ENCODE peak calls at places on chromosome 17, in eight cellular contexts. One of them, this sample, is unnamed.

GRCh38 chr17:50621562-50621961 is 13.1 kb upstream of the ABCC3 start:
- DNase-seq in substantia nigra: no peak
- DNase-seq in stimulated activated naive B cell treated with anti-CD40 and anti-IgM and Interleukin-4, amounts not matched to agents 10 μg/mL and 1 μg/mL and 100 μg/mL, for 72 hours: no peak
- DNase-seq in fibroblast of lung: peak; percentile 29
- DNase-seq in smooth muscle cell of the brain vasculature: no peak
- DNase-seq in GM23338: no peak
- DNase-seq in SJSA1: no peak
- DNase-seq in K562: peak; percentile 37
- DNase-seq in this sample: no peak

GRCh38 chr17:32564325-32564724 is 77.5 kb downstream of the CDK5R1 start:
- DNase-seq in substantia nigra: no peak
- DNase-seq in stimulated activated naive B cell treated with anti-CD40 and anti-IgM and Interleukin-4, amounts not matched to agents 10 μg/mL and 1 μg/mL and 100 μg/mL, for 72 hours: no peak
- DNase-seq in fibroblast of lung: no peak
- DNase-seq in smooth muscle cell of the brain vasculature: no peak
- DNase-seq in GM23338: no peak
- DNase-seq in SJSA1: no peak
- DNase-seq in K562: no peak
- DNase-seq in this sample: no peak

GRCh38 chr17:50487213-50488096 is 8.8 kb downstream of the RSAD1 start:
- DNase-seq in substantia nigra: no peak
- DNase-seq in stimulated activated naive B cell treated with anti-CD40 and anti-IgM and Interleukin-4, amounts not matched to agents 10 μg/mL and 1 μg/mL and 100 μg/mL, for 72 hours: no peak
- DNase-seq in fibroblast of lung: peak; percentile 24
- DNase-seq in smooth muscle cell of the brain vasculature: no peak
- DNase-seq in GM23338: no peak
- DNase-seq in SJSA1: no peak
- DNase-seq in K562: no peak
- DNase-seq in this sample: no peak

GRCh38 chr17:70609566-70609965 is 440.2 kb downstream of the KCNJ2 start:
- DNase-seq in substantia nigra: peak; percentile 75
- DNase-seq in stimulated activated naive B cell treated with anti-CD40 and anti-IgM and Interleukin-4, amounts not matched to agents 10 μg/mL and 1 μg/mL and 100 μg/mL, for 72 hours: no peak
- DNase-seq in fibroblast of lung: no peak
- DNase-seq in smooth muscle cell of the brain vasculature: no peak
- DNase-seq in GM23338: no peak
- DNase-seq in SJSA1: no peak
- DNase-seq in K562: no peak
- DNase-seq in this sample: no peak

GRCh38 chr17:72121164-72122001 is 563 bp downstream of the SOX9 start:
- DNase-seq in substantia nigra: peak; percentile 51
- DNase-seq in stimulated activated naive B cell treated with anti-CD40 and anti-IgM and Interleukin-4, amounts not matched to agents 10 μg/mL and 1 μg/mL and 100 μg/mL, for 72 hours: no peak
- DNase-seq in fibroblast of lung: peak; percentile 79
- DNase-seq in smooth muscle cell of the brain vasculature: no peak
- DNase-seq in GM23338: peak; percentile 66
- DNase-seq in SJSA1: peak; percentile 85
- DNase-seq in K562: no peak
- DNase-seq in this sample: no peak

GRCh38 chr17:19003966-19004600 is 481 bp downstream of the FAM83G start:
- DNase-seq in substantia nigra: no peak
- DNase-seq in stimulated activated naive B cell treated with anti-CD40 and anti-IgM and Interleukin-4, amounts not matched to agents 10 μg/mL and 1 μg/mL and 100 μg/mL, for 72 hours: no peak
- DNase-seq in fibroblast of lung: peak; percentile 51
- DNase-seq in smooth muscle cell of the brain vasculature: no peak
- DNase-seq in GM23338: peak; percentile 65
- DNase-seq in SJSA1: no peak
- DNase-seq in K562: peak; percentile 75
- DNase-seq in this sample: no peak

GRCh38 chr17:28812980-28813377 is 29.6 kb downstream of the FAM222B start:
- DNase-seq in substantia nigra: no peak
- DNase-seq in stimulated activated naive B cell treated with anti-CD40 and anti-IgM and Interleukin-4, amounts not matched to agents 10 μg/mL and 1 μg/mL and 100 μg/mL, for 72 hours: no peak
- DNase-seq in fibroblast of lung: no peak
- DNase-seq in smooth muscle cell of the brain vasculature: no peak
- DNase-seq in GM23338: no peak
- DNase-seq in SJSA1: no peak
- DNase-seq in K562: no peak
- DNase-seq in this sample: no peak

GRCh38 chr17:15340966-15341365 is 431 bp downstream of the TEKT3 start:
- DNase-seq in substantia nigra: no peak
- DNase-seq in stimulated activated naive B cell treated with anti-CD40 and anti-IgM and Interleukin-4, amounts not matched to agents 10 μg/mL and 1 μg/mL and 100 μg/mL, for 72 hours: no peak
- DNase-seq in fibroblast of lung: no peak
- DNase-seq in smooth muscle cell of the brain vasculature: no peak
- DNase-seq in GM23338: peak; percentile 60
- DNase-seq in SJSA1: no peak
- DNase-seq in K562: no peak
- DNase-seq in this sample: no peak

GRCh38 chr17:72563952-72564351 is 443.1 kb downstream of the SOX9 start:
- DNase-seq in substantia nigra: no peak
- DNase-seq in stimulated activated naive B cell treated with anti-CD40 and anti-IgM and Interleukin-4, amounts not matched to agents 10 μg/mL and 1 μg/mL and 100 μg/mL, for 72 hours: no peak
- DNase-seq in fibroblast of lung: no peak
- DNase-seq in smooth muscle cell of the brain vasculature: no peak
- DNase-seq in GM23338: no peak
- DNase-seq in SJSA1: no peak
- DNase-seq in K562: no peak
- DNase-seq in this sample: no peak

GRCh38 chr17:69561462-69561861 is 147.0 kb downstream of the MAP2K6 start:
- DNase-seq in substantia nigra: no peak
- DNase-seq in stimulated activated naive B cell treated with anti-CD40 and anti-IgM and Interleukin-4, amounts not matched to agents 10 μg/mL and 1 μg/mL and 100 μg/mL, for 72 hours: no peak
- DNase-seq in fibroblast of lung: no peak
- DNase-seq in smooth muscle cell of the brain vasculature: no peak
- DNase-seq in GM23338: no peak
- DNase-seq in SJSA1: no peak
- DNase-seq in K562: no peak
- DNase-seq in this sample: no peak

GRCh38 chr17:7478276-7479138 is 924 bp downstream of the ZBTB4 start:
- DNase-seq in substantia nigra: peak; percentile 40
- DNase-seq in stimulated activated naive B cell treated with anti-CD40 and anti-IgM and Interleukin-4, amounts not matched to agents 10 μg/mL and 1 μg/mL and 100 μg/mL, for 72 hours: no peak
- DNase-seq in fibroblast of lung: peak; percentile 27
- DNase-seq in smooth muscle cell of the brain vasculature: no peak
- DNase-seq in GM23338: peak; percentile 72
- DNase-seq in SJSA1: peak; percentile 44
- DNase-seq in K562: peak; percentile 67
- DNase-seq in this sample: no peak

GRCh38 chr17:18955009-18955408 is 3.0 kb downstream of the SLC5A10 start:
- DNase-seq in substantia nigra: no peak
- DNase-seq in stimulated activated naive B cell treated with anti-CD40 and anti-IgM and Interleukin-4, amounts not matched to agents 10 μg/mL and 1 μg/mL and 100 μg/mL, for 72 hours: no peak
- DNase-seq in fibroblast of lung: no peak
- DNase-seq in smooth muscle cell of the brain vasculature: no peak
- DNase-seq in GM23338: no peak
- DNase-seq in SJSA1: no peak
- DNase-seq in K562: no peak
- DNase-seq in this sample: no peak

GRCh38 chr17:9237661-9238301 is 216.5 kb downstream of the NTN1 start:
- DNase-seq in substantia nigra: no peak
- DNase-seq in stimulated activated naive B cell treated with anti-CD40 and anti-IgM and Interleukin-4, amounts not matched to agents 10 μg/mL and 1 μg/mL and 100 μg/mL, for 72 hours: no peak
- DNase-seq in fibroblast of lung: no peak
- DNase-seq in smooth muscle cell of the brain vasculature: no peak
- DNase-seq in GM23338: no peak
- DNase-seq in SJSA1: no peak
- DNase-seq in K562: no peak
- DNase-seq in this sample: no peak

GRCh38 chr17:2024572-2025219 is 438 bp downstream of the RTN4RL1 start:
- DNase-seq in substantia nigra: no peak
- DNase-seq in stimulated activated naive B cell treated with anti-CD40 and anti-IgM and Interleukin-4, amounts not matched to agents 10 μg/mL and 1 μg/mL and 100 μg/mL, for 72 hours: no peak
- DNase-seq in fibroblast of lung: no peak
- DNase-seq in smooth muscle cell of the brain vasculature: no peak
- DNase-seq in GM23338: peak; percentile 51
- DNase-seq in SJSA1: no peak
- DNase-seq in K562: no peak
- DNase-seq in this sample: no peak

GRCh38 chr17:41413982-41414381 is 10.4 kb downstream of the KRT37 start:
- DNase-seq in substantia nigra: no peak
- DNase-seq in stimulated activated naive B cell treated with anti-CD40 and anti-IgM and Interleukin-4, amounts not matched to agents 10 μg/mL and 1 μg/mL and 100 μg/mL, for 72 hours: no peak
- DNase-seq in fibroblast of lung: peak; percentile 29
- DNase-seq in smooth muscle cell of the brain vasculature: no peak
- DNase-seq in GM23338: no peak
- DNase-seq in SJSA1: no peak
- DNase-seq in K562: no peak
- DNase-seq in this sample: no peak

GRCh38 chr17:76000016-76000754 is 470 bp upstream of the CDK3 start:
- DNase-seq in substantia nigra: no peak
- DNase-seq in stimulated activated naive B cell treated with anti-CD40 and anti-IgM and Interleukin-4, amounts not matched to agents 10 μg/mL and 1 μg/mL and 100 μg/mL, for 72 hours: peak; percentile 24
- DNase-seq in fibroblast of lung: no peak
- DNase-seq in smooth muscle cell of the brain vasculature: no peak
- DNase-seq in GM23338: peak; percentile 93
- DNase-seq in SJSA1: no peak
- DNase-seq in K562: peak; percentile 92
- DNase-seq in this sample: no peak

GRCh38 chr17:45149669-45150603 is 1.7 kb downstream of the HEXIM1 start:
- DNase-seq in substantia nigra: peak; percentile 56
- DNase-seq in stimulated activated naive B cell treated with anti-CD40 and anti-IgM and Interleukin-4, amounts not matched to agents 10 μg/mL and 1 μg/mL and 100 μg/mL, for 72 hours: no peak
- DNase-seq in fibroblast of lung: peak; percentile 62
- DNase-seq in smooth muscle cell of the brain vasculature: no peak
- DNase-seq in GM23338: peak; percentile 59
- DNase-seq in SJSA1: peak; percentile 71
- DNase-seq in K562: peak; percentile 32
- DNase-seq in this sample: no peak

This sample was measured in astrocyte of the cerebellum.